ENCODE peak calls at places on chromosome 17, in four cellular contexts. One of them, this sample, is unnamed.

GRCh38 chr17:47978324-47978723 is 7.4 kb downstream of the CDK5RAP3 start:
- DNase-seq in K562: peak; percentile 83
- DNase-seq in GM12878: no peak
- DNase-seq in HEK293T: peak; percentile 83
- DNase-seq in this sample: peak; percentile 51

GRCh38 chr17:81048827-81049371 is 13.9 kb downstream of the BAIAP2 start:
- DNase-seq in GM12878: no peak
- DNase-seq in K562: no peak
- DNase-seq in HEK293T: no peak
- DNase-seq in this sample: no peak

GRCh38 chr17:45276031-45276430 is 14.1 kb upstream of the SPATA32 start:
- DNase-seq in HEK293T: no peak
- DNase-seq in GM12878: no peak
- DNase-seq in K562: no peak
- DNase-seq in this sample: no peak

GRCh38 chr17:75822119-75822799 is 21.9 kb downstream of the UNC13D start:
- DNase-seq in GM12878: no peak
- DNase-seq in K562: no peak
- DNase-seq in HEK293T: no peak
- DNase-seq in this sample: no peak

GRCh38 chr17:82870091-82870491 is 30.3 kb upstream of the ZNF750 start:
- DNase-seq in HEK293T: no peak
- DNase-seq in GM12878: no peak
- DNase-seq in K562: no peak
- DNase-seq in this sample: no peak

GRCh38 chr17:39000021-39000601 is 32.9 kb upstream of the FBXO47 start:
- DNase-seq in GM12878: no peak
- DNase-seq in K562: no peak
- DNase-seq in HEK293T: no peak
- DNase-seq in this sample: no peak

GRCh38 chr17:65074778-65075250 is 18.3 kb upstream of the GNA13 start:
- DNase-seq in K562: peak; percentile 42
- DNase-seq in HEK293T: no peak
- DNase-seq in GM12878: no peak
- DNase-seq in this sample: peak; percentile 60

GRCh38 chr17:12618557-12618956 is 47.1 kb upstream of the MYOCD start:
- DNase-seq in GM12878: no peak
- DNase-seq in HEK293T: no peak
- DNase-seq in K562: no peak
- DNase-seq in this sample: no peak

GRCh38 chr17:72432881-72433280 is 312.1 kb downstream of the SOX9 start:
- DNase-seq in HEK293T: no peak
- DNase-seq in K562: no peak
- DNase-seq in GM12878: no peak
- DNase-seq in this sample: no peak

GRCh38 chr17:7523033-7523432 is 25.8 kb upstream of the TNFSF12 start:
- DNase-seq in K562: peak; percentile 15
- DNase-seq in HEK293T: peak; percentile 49
- DNase-seq in GM12878: no peak
- DNase-seq in this sample: peak; percentile 43

GRCh38 chr17:309361-309888 is 43.2 kb downstream of the RPH3AL start:
- DNase-seq in GM12878: no peak
- DNase-seq in K562: peak; percentile 54
- DNase-seq in HEK293T: peak; percentile 71
- DNase-seq in this sample: peak; percentile 53

GRCh38 chr17:2564876-2565275 is 28.6 kb upstream of the PAFAH1B1 start:
- DNase-seq in HEK293T: no peak
- DNase-seq in K562: no peak
- DNase-seq in GM12878: no peak
- DNase-seq in this sample: peak; percentile 30

GRCh38 chr17:16293918-16294317 is 59.4 kb downstream of the CENPV start:
- DNase-seq in K562: no peak
- DNase-seq in GM12878: no peak
- DNase-seq in HEK293T: no peak
- DNase-seq in this sample: no peak

GRCh38 chr17:47720754-47721533 is 12.1 kb upstream of the TBX21 start:
- DNase-seq in GM12878: no peak
- DNase-seq in K562: no peak
- DNase-seq in HEK293T: peak; percentile 25
- DNase-seq in this sample: no peak

GRCh38 chr17:47686276-47686635 is 7.7 kb upstream of the TBKBP1 start:
- DNase-seq in HEK293T: no peak
- DNase-seq in GM12878: no peak
- DNase-seq in K562: no peak
- DNase-seq in this sample: no peak

GRCh38 chr17:36978810-36979584 is 30.2 kb downstream of the AATF start:
- DNase-seq in K562: no peak
- DNase-seq in HEK293T: peak; percentile 8
- DNase-seq in GM12878: no peak
- DNase-seq in this sample: no peak

GRCh38 chr17:64025732-64026294 is 5.4 kb upstream of the ICAM2 start:
- DNase-seq in GM12878: peak; percentile 55
- DNase-seq in HEK293T: peak; percentile 93
- DNase-seq in K562: peak; percentile 86
- DNase-seq in this sample: peak; percentile 82

DNA sequence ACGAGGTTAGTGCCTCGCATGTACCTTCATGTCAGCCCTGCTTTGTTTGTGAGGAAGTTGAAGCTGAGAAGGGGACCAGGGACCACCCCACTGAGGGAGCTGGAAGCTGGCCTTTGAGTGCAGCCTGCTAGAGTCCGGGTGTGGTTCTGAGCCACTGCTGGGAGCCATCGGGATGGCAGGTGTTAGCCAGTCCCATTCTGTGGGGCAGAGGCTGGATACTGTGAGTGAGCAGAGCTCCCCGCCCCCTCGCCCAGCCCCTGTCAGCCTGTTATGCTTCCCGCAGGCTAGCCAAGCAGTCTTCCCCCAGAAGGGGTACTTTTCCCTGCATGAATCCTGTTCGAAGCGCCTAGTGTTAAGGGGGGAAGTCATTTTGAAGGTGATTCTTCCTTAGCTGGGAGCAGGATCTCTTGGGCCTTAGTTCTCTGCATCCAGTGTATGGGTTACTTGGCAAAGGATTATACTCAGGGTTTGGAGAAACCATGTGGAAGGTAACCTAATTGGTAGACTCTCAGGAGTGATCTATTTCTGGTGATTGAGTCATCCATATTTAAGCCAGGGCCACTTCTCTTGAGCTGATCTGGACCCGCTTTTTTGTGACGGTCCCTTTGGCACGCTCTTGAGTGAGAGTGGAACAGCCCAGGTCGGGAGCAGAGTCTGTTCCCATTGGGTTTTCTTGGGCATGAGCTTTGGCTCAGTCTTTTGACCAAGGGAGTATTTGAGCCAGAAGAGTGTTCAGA is 23.8 kb downstream of the AKAP1 start:
- DNase-seq in HEK293T: no peak
- DNase-seq in GM12878: no peak
- DNase-seq in K562: no peak
- DNase-seq in this sample: no peak
- TF ChIP-seq TARDBP in HEK293T: no peak
- TF ChIP-seq TARDBP in GM12878: no peak
- TF ChIP-seq TARDBP in K562: no peak
- TF ChIP-seq TARDBP in this sample: no peak

GRCh38 chr17:78127888-78128615 is 503 bp downstream of the TMC6 start:
- DNase-seq in HEK293T: peak; percentile 31
- DNase-seq in GM12878: no peak
- DNase-seq in K562: peak; percentile 80
- DNase-seq in this sample: peak; percentile 45
- TF ChIP-seq TARDBP in HEK293T: no peak
- TF ChIP-seq TARDBP in GM12878: no peak
- TF ChIP-seq TARDBP in K562: no peak
- TF ChIP-seq TARDBP in this sample: peak; percentile 17

DNA sequence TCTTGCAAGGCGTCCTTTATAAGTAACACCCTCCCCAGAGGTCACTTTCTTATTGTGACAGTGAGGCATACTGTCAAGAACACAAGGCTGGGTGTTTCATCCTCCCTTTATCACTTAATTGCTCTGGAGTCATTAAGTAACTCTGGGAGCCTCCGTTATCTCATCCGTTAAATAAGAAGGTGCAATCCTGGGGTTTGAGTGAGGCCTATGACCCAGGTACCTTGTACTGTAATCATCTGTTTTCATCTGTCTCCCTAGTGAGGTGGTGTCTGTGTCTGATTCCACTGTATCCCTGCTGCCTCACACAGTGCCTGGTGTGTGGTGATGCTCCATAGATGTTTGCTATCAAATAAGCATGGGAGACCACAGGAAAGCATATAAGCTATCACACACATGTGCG is 17.7 kb downstream of the TNS4 start:
- DNase-seq in HEK293T: no peak
- DNase-seq in K562: no peak
- DNase-seq in GM12878: no peak
- DNase-seq in this sample: no peak
- TF ChIP-seq TARDBP in HEK293T: no peak
- TF ChIP-seq TARDBP in K562: no peak
- TF ChIP-seq TARDBP in GM12878: no peak
- TF ChIP-seq TARDBP in this sample: no peak

GRCh38 chr17:68909066-68909465 is 46.1 kb downstream of the ABCA8 start:
- DNase-seq in HEK293T: no peak
- DNase-seq in GM12878: peak; percentile 16
- DNase-seq in K562: no peak
- DNase-seq in this sample: peak; percentile 16
- TF ChIP-seq TARDBP in HEK293T: no peak
- TF ChIP-seq TARDBP in GM12878: no peak
- TF ChIP-seq TARDBP in K562: no peak
- TF ChIP-seq TARDBP in this sample: no peak

GRCh38 chr17:28570716-28571254 is 539 bp downstream of the PIGS start:
- DNase-seq in HEK293T: peak; percentile 35
- DNase-seq in GM12878: no peak
- DNase-seq in K562: peak; percentile 70
- DNase-seq in this sample: peak; percentile 47
- TF ChIP-seq TARDBP in HEK293T: no peak
- TF ChIP-seq TARDBP in GM12878: no peak
- TF ChIP-seq TARDBP in K562: no peak
- TF ChIP-seq TARDBP in this sample: no peak

GRCh38 chr17:31433811-31434210 is 42.3 kb downstream of the RAB11FIP4 start:
- DNase-seq in HEK293T: no peak
- DNase-seq in GM12878: no peak
- DNase-seq in K562: no peak
- DNase-seq in this sample: no peak
- TF ChIP-seq TARDBP in HEK293T: no peak
- TF ChIP-seq TARDBP in GM12878: no peak
- TF ChIP-seq TARDBP in K562: no peak
- TF ChIP-seq TARDBP in this sample: no peak

GRCh38 chr17:17351901-17352781 is 49.0 kb downstream of the NT5M start:
- DNase-seq in GM12878: no peak
- DNase-seq in HEK293T: no peak
- DNase-seq in K562: peak; percentile 81
- DNase-seq in this sample: peak; percentile 74

GRCh38 chr17:17352836-17353624 is 49.9 kb downstream of the NT5M start:
- DNase-seq in GM12878: no peak
- DNase-seq in K562: no peak
- DNase-seq in HEK293T: no peak
- DNase-seq in this sample: no peak

GRCh38 chr17:17355426-17355825 is 52.3 kb downstream of the NT5M start:
- DNase-seq in K562: no peak
- DNase-seq in GM12878: no peak
- DNase-seq in HEK293T: no peak
- DNase-seq in this sample: no peak

GRCh38 chr17:17354560-17355357 is 51.6 kb downstream of the NT5M start:
- DNase-seq in GM12878: peak; percentile 4
- DNase-seq in K562: peak; percentile 72
- DNase-seq in HEK293T: peak; percentile 82
- DNase-seq in this sample: peak; percentile 47

DNA sequence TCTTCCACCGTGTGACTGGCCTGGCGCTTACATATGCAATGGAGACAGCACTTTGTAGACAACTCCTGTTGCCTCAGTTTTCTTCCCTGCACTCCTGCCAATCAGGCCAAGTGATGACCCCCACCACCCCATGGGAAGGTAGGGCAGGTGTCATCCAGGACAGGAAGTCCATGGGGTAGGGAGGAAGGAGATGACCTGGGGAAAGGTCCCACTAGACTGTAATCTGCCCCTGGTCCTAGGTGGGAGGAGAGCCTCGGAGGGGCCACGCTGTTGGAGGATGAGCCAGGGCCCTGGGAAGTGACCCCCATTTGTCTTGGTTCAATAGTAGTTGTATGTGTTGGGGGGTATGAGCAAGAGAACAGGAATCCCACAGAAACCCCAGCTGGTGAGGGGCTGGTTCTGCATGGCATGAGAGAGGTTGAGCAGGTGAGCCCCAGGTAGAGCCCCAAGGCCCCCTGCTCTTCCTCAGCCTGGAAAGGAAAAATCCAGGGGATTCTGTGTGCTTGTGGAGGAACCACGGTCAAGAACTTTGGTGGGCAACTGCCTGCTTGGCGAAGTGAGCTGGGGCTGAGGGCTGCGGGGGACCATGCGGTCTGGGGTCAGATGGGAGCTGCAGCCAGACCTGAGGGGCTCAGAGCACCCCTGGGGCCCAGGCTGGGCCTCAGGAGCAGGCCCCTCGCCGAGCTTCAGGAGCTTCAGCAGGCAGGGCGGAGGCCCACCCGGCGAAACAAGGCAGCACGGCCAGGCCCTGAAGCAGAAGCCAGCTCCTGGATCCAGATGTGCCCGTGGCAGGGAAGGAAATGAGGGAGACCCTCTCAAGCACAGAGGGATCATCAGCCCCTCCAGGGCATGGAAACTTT is 50.7 kb downstream of the NT5M start:
- DNase-seq in GM12878: no peak
- DNase-seq in K562: no peak
- DNase-seq in HEK293T: no peak
- DNase-seq in this sample: no peak
- TF ChIP-seq TARDBP in GM12878: no peak
- TF ChIP-seq TARDBP in K562: no peak
- TF ChIP-seq TARDBP in HEK293T: no peak
- TF ChIP-seq TARDBP in this sample: no peak

DNA sequence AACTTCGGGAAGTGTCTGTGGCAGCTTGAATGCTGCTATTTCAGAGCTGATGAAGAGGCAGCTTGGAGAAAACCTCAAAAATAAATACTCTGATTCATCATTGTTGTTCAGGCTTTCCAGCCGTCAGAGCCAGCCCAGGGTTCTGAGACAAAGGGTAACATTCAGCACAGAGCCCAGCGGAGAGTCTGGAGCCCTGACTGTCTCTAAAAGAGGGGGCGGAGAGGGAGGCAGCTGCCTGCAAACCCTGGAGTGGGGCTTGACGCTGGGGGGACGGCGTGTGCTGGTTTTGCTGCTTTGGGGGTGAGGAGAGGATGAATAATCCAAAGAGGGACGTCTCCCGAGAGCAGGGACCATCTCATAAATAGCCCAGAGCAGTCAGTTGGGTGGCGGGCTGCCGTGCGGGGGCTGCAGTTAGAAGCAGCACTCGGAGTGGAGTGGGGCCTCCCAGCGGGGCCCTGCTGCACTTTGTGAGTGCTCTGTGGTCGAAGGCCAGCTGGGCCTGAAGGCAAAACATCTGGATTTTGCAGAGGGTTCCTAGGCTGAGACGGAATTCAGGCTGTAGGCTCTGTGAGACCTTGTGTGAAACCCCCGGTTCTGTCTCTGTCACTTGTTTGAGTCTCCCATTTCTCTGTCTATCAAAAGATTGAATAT is 237.8 kb downstream of the PRKCA start:
- DNase-seq in GM12878: no peak
- DNase-seq in HEK293T: no peak
- DNase-seq in K562: no peak
- DNase-seq in this sample: peak; percentile 72
- TF ChIP-seq TARDBP in GM12878: no peak
- TF ChIP-seq TARDBP in HEK293T: no peak
- TF ChIP-seq TARDBP in K562: no peak
- TF ChIP-seq TARDBP in this sample: no peak

This sample was measured in HepG2.